ENCODE peak calls at places on chromosome 17, in six cellular contexts. D, U, E, T, S and H are unnamed samples.

GRCh38 chr17:79979201-79979840 is 56.4 kb downstream of the TBC1D16 start:
- DNase-seq in D (no peak), U (no peak), E (no peak), T (no peak), S (no peak), H (no peak)

GRCh38 chr17:38922538-38923291 is 2.7 kb upstream of the LASP1NB start:
- DNase-seq in D (no peak), U (peak), E (no peak), T (no peak), S (no peak), H (no peak)

GRCh38 chr17:75814900-75815373 is 29.3 kb downstream of the UNC13D start:
- DNase-seq in D (no peak), U (peak), E (no peak), T (peak), S (no peak), H (no peak)

GRCh38 chr17:67779098-67779672 is 46.1 kb upstream of the BPTF start:
- DNase-seq in D (no peak), U (peak), E (peak), T (peak), S (no peak), H (no peak)

GRCh38 chr17:77356690-77357201 is 216.0 kb downstream of the SEC14L1 start:
- DNase-seq in D (no peak), U (no peak), E (no peak), T (no peak), S (no peak), H (no peak)

GRCh38 chr17:7587420-7587786 is 2.5 kb downstream of the SOX15 start:
- DNase-seq in D (no peak), U (peak), E (no peak), T (peak), S (no peak), H (no peak)

GRCh38 chr17:27559996-27560481 is 70.9 kb upstream of the LGALS9 start:
- DNase-seq in D (no peak), U (peak), E (no peak), T (no peak), S (no peak), H (no peak)

GRCh38 chr17:77476920-77477805 is 336.4 kb downstream of the SEC14L1 start:
- DNase-seq in D (no peak), U (peak), E (no peak), T (peak), S (no peak), H (no peak)